ENCODE peak calls at places on chromosomes 7 and 10, in seven cellular contexts. One of them, this sample, is unnamed.

GRCh38 chr7:47327698-47328391 is 254.1 kb downstream of the TNS3 start:
- DNase-seq in fibroblast of the aortic adventitia: peak
- DNase-seq in astrocyte of the spinal cord: peak
- DNase-seq in mammary epithelial cell: peak
- DNase-seq in mucosa of descending colon: peak
- DNase-seq in AG09319: peak
- DNase-seq in WTC11: peak
- DNase-seq in this sample: peak

GRCh38 chr7:141076377-141076776 is 2.5 kb downstream of the TMEM178B start:
- DNase-seq in AG09319: no peak
- DNase-seq in mucosa of descending colon: no peak
- DNase-seq in astrocyte of the spinal cord: no peak
- DNase-seq in fibroblast of the aortic adventitia: no peak
- DNase-seq in mammary epithelial cell: no peak
- DNase-seq in WTC11: peak
- DNase-seq in this sample: no peak

GRCh38 chr7:134362587-134363483 is 46.1 kb upstream of the SLC35B4 start:
- DNase-seq in fibroblast of the aortic adventitia: peak
- DNase-seq in mucosa of descending colon: no peak
- DNase-seq in astrocyte of the spinal cord: no peak
- DNase-seq in AG09319: peak
- DNase-seq in mammary epithelial cell: no peak
- DNase-seq in WTC11: no peak
- DNase-seq in this sample: peak

GRCh38 chr7:2982831-2983230 is 60.8 kb downstream of the CARD11 start:
- DNase-seq in fibroblast of the aortic adventitia: no peak
- DNase-seq in mammary epithelial cell: no peak
- DNase-seq in astrocyte of the spinal cord: no peak
- DNase-seq in mucosa of descending colon: peak
- DNase-seq in WTC11: no peak
- DNase-seq in AG09319: no peak
- DNase-seq in this sample: no peak

GRCh38 chr7:8436965-8437364 is 3.6 kb downstream of the NXPH1 start:
- DNase-seq in WTC11: peak
- DNase-seq in astrocyte of the spinal cord: no peak
- DNase-seq in AG09319: no peak
- DNase-seq in mammary epithelial cell: peak
- DNase-seq in fibroblast of the aortic adventitia: no peak
- DNase-seq in mucosa of descending colon: peak
- DNase-seq in this sample: peak

GRCh38 chr10:29957887-29958330 is 101.5 kb downstream of the JCAD start:
- DNase-seq in astrocyte of the spinal cord: peak
- DNase-seq in mammary epithelial cell: no peak
- DNase-seq in mucosa of descending colon: no peak
- DNase-seq in WTC11: no peak
- DNase-seq in AG09319: no peak
- DNase-seq in fibroblast of the aortic adventitia: peak
- DNase-seq in this sample: peak

GRCh38 chr10:21020545-21020944 is 123.4 kb upstream of the NEBL start:
- DNase-seq in fibroblast of the aortic adventitia: no peak
- DNase-seq in AG09319: no peak
- DNase-seq in mammary epithelial cell: peak
- DNase-seq in WTC11: peak
- DNase-seq in mucosa of descending colon: peak
- DNase-seq in astrocyte of the spinal cord: peak
- DNase-seq in this sample: no peak

GRCh38 chr10:34861293-34862004 is 46.4 kb upstream of the PARD3 start:
- DNase-seq in astrocyte of the spinal cord: peak
- DNase-seq in AG09319: peak
- DNase-seq in WTC11: no peak
- DNase-seq in mammary epithelial cell: no peak
- DNase-seq in fibroblast of the aortic adventitia: peak
- DNase-seq in mucosa of descending colon: peak
- DNase-seq in this sample: peak

GRCh38 chr7:153590136-153590535 is 462.1 kb upstream of the DPP6 start:
- DNase-seq in WTC11: no peak
- DNase-seq in mucosa of descending colon: no peak
- DNase-seq in mammary epithelial cell: no peak
- DNase-seq in fibroblast of the aortic adventitia: no peak
- DNase-seq in AG09319: no peak
- DNase-seq in astrocyte of the spinal cord: no peak
- DNase-seq in this sample: no peak

GRCh38 chr10:69826789-69827532 is 25.3 kb downstream of the COL13A1 start:
- DNase-seq in astrocyte of the spinal cord: no peak
- DNase-seq in mucosa of descending colon: no peak
- DNase-seq in WTC11: peak
- DNase-seq in mammary epithelial cell: no peak
- DNase-seq in fibroblast of the aortic adventitia: no peak
- DNase-seq in AG09319: no peak
- DNase-seq in this sample: no peak

GRCh38 chr7:122315507-122316466 is 11.2 kb upstream of the FEZF1 start:
- DNase-seq in WTC11: no peak
- DNase-seq in mammary epithelial cell: no peak
- DNase-seq in AG09319: no peak
- DNase-seq in mucosa of descending colon: no peak
- DNase-seq in fibroblast of the aortic adventitia: no peak
- DNase-seq in astrocyte of the spinal cord: no peak
- DNase-seq in this sample: no peak

GRCh38 chr7:22587322-22587721 is 87.3 kb upstream of the STEAP1B start:
- DNase-seq in mucosa of descending colon: no peak
- DNase-seq in astrocyte of the spinal cord: no peak
- DNase-seq in WTC11: no peak
- DNase-seq in mammary epithelial cell: no peak
- DNase-seq in AG09319: no peak
- DNase-seq in fibroblast of the aortic adventitia: peak
- DNase-seq in this sample: peak

GRCh38 chr10:60162631-60163030 is 227.0 kb downstream of the ANK3 start:
- DNase-seq in WTC11: no peak
- DNase-seq in AG09319: no peak
- DNase-seq in fibroblast of the aortic adventitia: no peak
- DNase-seq in mammary epithelial cell: no peak
- DNase-seq in astrocyte of the spinal cord: no peak
- DNase-seq in mucosa of descending colon: no peak
- DNase-seq in this sample: no peak

GRCh38 chr7:51307811-51308737 is 8.5 kb downstream of the COBL start:
- DNase-seq in mucosa of descending colon: no peak
- DNase-seq in fibroblast of the aortic adventitia: no peak
- DNase-seq in AG09319: no peak
- DNase-seq in astrocyte of the spinal cord: no peak
- DNase-seq in WTC11: no peak
- DNase-seq in mammary epithelial cell: no peak
- DNase-seq in this sample: no peak

GRCh38 chr10:68727146-68727545 is 6.1 kb downstream of the CCAR1 start:
- DNase-seq in astrocyte of the spinal cord: no peak
- DNase-seq in mammary epithelial cell: no peak
- DNase-seq in AG09319: no peak
- DNase-seq in WTC11: no peak
- DNase-seq in mucosa of descending colon: no peak
- DNase-seq in fibroblast of the aortic adventitia: no peak
- DNase-seq in this sample: no peak

GRCh38 chr7:37085600-37085999 is 361.3 kb upstream of the AOAH start:
- DNase-seq in WTC11: no peak
- DNase-seq in astrocyte of the spinal cord: no peak
- DNase-seq in fibroblast of the aortic adventitia: no peak
- DNase-seq in mucosa of descending colon: no peak
- DNase-seq in AG09319: no peak
- DNase-seq in mammary epithelial cell: no peak
- DNase-seq in this sample: no peak

GRCh38 chr7:26127411-26127810 is 24.6 kb upstream of the NFE2L3 start:
- DNase-seq in WTC11: no peak
- DNase-seq in fibroblast of the aortic adventitia: no peak
- DNase-seq in mammary epithelial cell: no peak
- DNase-seq in mucosa of descending colon: no peak
- DNase-seq in astrocyte of the spinal cord: no peak
- DNase-seq in AG09319: no peak
- DNase-seq in this sample: peak

GRCh38 chr10:85646312-85646711 is 720.3 kb downstream of the GRID1 start:
- DNase-seq in WTC11: no peak
- DNase-seq in mucosa of descending colon: no peak
- DNase-seq in AG09319: no peak
- DNase-seq in fibroblast of the aortic adventitia: no peak
- DNase-seq in astrocyte of the spinal cord: peak
- DNase-seq in mammary epithelial cell: peak
- DNase-seq in this sample: peak

GRCh38 chr7:88490161-88490560 is 183.5 kb upstream of the STEAP4 start:
- DNase-seq in fibroblast of the aortic adventitia: no peak
- DNase-seq in AG09319: no peak
- DNase-seq in astrocyte of the spinal cord: no peak
- DNase-seq in mucosa of descending colon: no peak
- DNase-seq in mammary epithelial cell: no peak
- DNase-seq in WTC11: no peak
- DNase-seq in this sample: no peak

GRCh38 chr7:45888993-45889366 is 692 bp downstream of the IGFBP1 start:
- DNase-seq in mucosa of descending colon: no peak
- DNase-seq in mammary epithelial cell: no peak
- DNase-seq in astrocyte of the spinal cord: no peak
- DNase-seq in WTC11: no peak
- DNase-seq in fibroblast of the aortic adventitia: no peak
- DNase-seq in AG09319: no peak
- DNase-seq in this sample: no peak

GRCh38 chr7:132472463-132473120 is 103.7 kb downstream of the PLXNA4 start:
- DNase-seq in mucosa of descending colon: no peak
- DNase-seq in astrocyte of the spinal cord: peak
- DNase-seq in AG09319: no peak
- DNase-seq in fibroblast of the aortic adventitia: peak
- DNase-seq in mammary epithelial cell: no peak
- DNase-seq in WTC11: no peak
- DNase-seq in this sample: peak

GRCh38 chr10:5862360-5862929 is 27.2 kb downstream of the ANKRD16 start:
- DNase-seq in mammary epithelial cell: no peak
- DNase-seq in AG09319: no peak
- DNase-seq in WTC11: no peak
- DNase-seq in astrocyte of the spinal cord: no peak
- DNase-seq in mucosa of descending colon: no peak
- DNase-seq in fibroblast of the aortic adventitia: no peak
- DNase-seq in this sample: no peak

DNA sequence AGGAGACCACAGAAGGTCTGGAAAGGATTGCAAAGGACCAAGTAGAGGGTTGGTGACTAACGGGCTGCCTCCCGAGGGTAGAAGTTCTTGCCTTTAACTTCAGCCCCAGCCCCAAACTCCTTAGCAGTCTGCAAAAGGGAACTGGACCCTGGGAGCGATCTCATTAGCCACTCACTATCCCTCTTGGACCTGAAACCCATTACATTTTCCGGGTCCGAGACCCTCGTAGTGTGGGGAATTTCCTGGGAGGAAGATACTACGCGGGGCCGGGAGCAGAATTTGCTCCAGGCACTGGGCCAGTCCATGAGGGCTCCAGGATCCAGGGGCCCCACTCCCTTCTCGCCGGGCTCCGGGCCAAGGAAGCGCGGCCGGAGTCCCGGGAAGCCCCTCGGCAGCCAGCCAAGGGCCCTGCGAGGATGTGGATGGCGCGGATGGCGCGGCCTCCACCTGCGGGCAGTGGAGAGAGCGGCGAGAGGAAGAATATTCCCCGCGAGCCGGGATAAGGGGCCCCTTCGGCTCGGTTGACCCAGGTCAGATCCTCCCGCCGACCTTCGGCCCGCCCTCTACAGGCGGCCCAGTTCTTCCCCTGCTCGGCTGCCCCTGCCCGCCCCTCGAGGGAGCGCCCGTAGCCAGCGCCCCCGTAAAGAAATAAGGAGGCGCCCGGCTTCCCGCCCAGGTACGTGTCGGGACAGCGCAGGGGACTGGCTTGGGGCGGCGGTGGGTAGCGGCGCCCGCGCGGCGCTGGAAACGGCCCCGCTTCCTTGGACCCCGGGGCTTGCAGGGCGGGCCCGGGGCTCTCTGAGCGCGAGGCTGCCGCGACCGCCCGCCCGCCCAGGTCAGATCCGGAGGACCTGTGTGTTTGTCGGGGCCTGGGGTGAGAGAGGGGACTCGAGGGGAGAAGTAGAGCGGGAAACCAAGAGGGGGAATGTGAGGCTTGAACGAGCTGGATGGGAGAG is at the start of gene MYO3A:
- DNase-seq in mammary epithelial cell: no peak
- DNase-seq in AG09319: no peak
- DNase-seq in mucosa of descending colon: no peak
- DNase-seq in astrocyte of the spinal cord: no peak
- DNase-seq in fibroblast of the aortic adventitia: no peak
- DNase-seq in WTC11: peak
- DNase-seq in this sample: no peak
- TF ChIP-seq CTCF in mammary epithelial cell: no peak
- TF ChIP-seq CTCF in AG09319: no peak
- TF ChIP-seq CTCF in mucosa of descending colon: no peak
- TF ChIP-seq CTCF in astrocyte of the spinal cord: no peak
- TF ChIP-seq CTCF in fibroblast of the aortic adventitia: no peak
- TF ChIP-seq CTCF in WTC11: no peak
- TF ChIP-seq CTCF in this sample: no peak

GRCh38 chr7:24580283-24580946 is 7.2 kb downstream of the PALS2 start:
- DNase-seq in mammary epithelial cell: no peak
- DNase-seq in WTC11: no peak
- DNase-seq in astrocyte of the spinal cord: no peak
- DNase-seq in fibroblast of the aortic adventitia: no peak
- DNase-seq in AG09319: no peak
- DNase-seq in mucosa of descending colon: no peak
- DNase-seq in this sample: peak
- TF ChIP-seq CTCF in mammary epithelial cell: no peak
- TF ChIP-seq CTCF in WTC11: no peak
- TF ChIP-seq CTCF in astrocyte of the spinal cord: no peak
- TF ChIP-seq CTCF in fibroblast of the aortic adventitia: no peak
- TF ChIP-seq CTCF in AG09319: no peak
- TF ChIP-seq CTCF in mucosa of descending colon: no peak
- TF ChIP-seq CTCF in this sample: no peak

GRCh38 chr10:110013615-110014293 is 6.0 kb downstream of the ADD3 start:
- DNase-seq in fibroblast of the aortic adventitia: peak
- DNase-seq in astrocyte of the spinal cord: no peak
- DNase-seq in AG09319: no peak
- DNase-seq in mammary epithelial cell: peak
- DNase-seq in WTC11: no peak
- DNase-seq in mucosa of descending colon: no peak
- DNase-seq in this sample: peak

GRCh38 chr10:110016957-110017514 is 9.3 kb downstream of the ADD3 start:
- DNase-seq in AG09319: no peak
- DNase-seq in mammary epithelial cell: no peak
- DNase-seq in astrocyte of the spinal cord: no peak
- DNase-seq in fibroblast of the aortic adventitia: no peak
- DNase-seq in WTC11: no peak
- DNase-seq in mucosa of descending colon: no peak
- DNase-seq in this sample: no peak

GRCh38 chr10:110017940-110018339 is 10.2 kb downstream of the ADD3 start:
- DNase-seq in WTC11: no peak
- DNase-seq in mammary epithelial cell: no peak
- DNase-seq in astrocyte of the spinal cord: no peak
- DNase-seq in AG09319: no peak
- DNase-seq in fibroblast of the aortic adventitia: peak
- DNase-seq in mucosa of descending colon: no peak
- DNase-seq in this sample: no peak

GRCh38 chr10:110020265-110020664 is 12.5 kb downstream of the ADD3 start:
- DNase-seq in astrocyte of the spinal cord: no peak
- DNase-seq in mammary epithelial cell: no peak
- DNase-seq in fibroblast of the aortic adventitia: no peak
- DNase-seq in mucosa of descending colon: no peak
- DNase-seq in AG09319: no peak
- DNase-seq in WTC11: no peak
- DNase-seq in this sample: no peak

GRCh38 chr10:110016037-110016436 is 8.3 kb downstream of the ADD3 start:
- DNase-seq in mucosa of descending colon: no peak
- DNase-seq in mammary epithelial cell: no peak
- DNase-seq in astrocyte of the spinal cord: peak
- DNase-seq in fibroblast of the aortic adventitia: peak
- DNase-seq in WTC11: no peak
- DNase-seq in AG09319: no peak
- DNase-seq in this sample: peak
- TF ChIP-seq CTCF in mucosa of descending colon: no peak
- TF ChIP-seq CTCF in mammary epithelial cell: no peak
- TF ChIP-seq CTCF in astrocyte of the spinal cord: peak
- TF ChIP-seq CTCF in fibroblast of the aortic adventitia: peak
- TF ChIP-seq CTCF in WTC11: no peak
- TF ChIP-seq CTCF in AG09319: peak
- TF ChIP-seq CTCF in this sample: peak

GRCh38 chr10:58064714-58065528 is 202.8 kb downstream of the IPMK start:
- DNase-seq in WTC11: peak
- DNase-seq in fibroblast of the aortic adventitia: peak
- DNase-seq in mucosa of descending colon: peak
- DNase-seq in astrocyte of the spinal cord: peak
- DNase-seq in AG09319: peak
- DNase-seq in mammary epithelial cell: peak
- DNase-seq in this sample: peak
- TF ChIP-seq CTCF in WTC11: peak
- TF ChIP-seq CTCF in fibroblast of the aortic adventitia: peak
- TF ChIP-seq CTCF in mucosa of descending colon: peak
- TF ChIP-seq CTCF in astrocyte of the spinal cord: peak
- TF ChIP-seq CTCF in AG09319: peak
- TF ChIP-seq CTCF in mammary epithelial cell: peak
- TF ChIP-seq CTCF in this sample: peak